ENCODE peak calls at places on chromosomes 5 and 9, in five cellular contexts. I is Peyer's patch, H is nephron progenitor cell, V is adrenal gland, A is AML-193. F is an unnamed sample.

GRCh38 chr9:87285183-87285582 is 212.5 kb upstream of the DAPK1 start:
- DNase-seq in I (no peak), H (no peak), V (no peak), A (no peak), F (no peak)

GRCh38 chr9:18694959-18695668 is 221.2 kb downstream of the ADAMTSL1 start:
- DNase-seq in I (no peak), H (no peak), V (no peak), A (no peak), F (no peak)

GRCh38 chr5:123035950-123036390 is 555 bp downstream of the PPIC start:
- DNase-seq in I (peak), H (peak), V (peak), A (no peak), F (no peak)

GRCh38 chr9:90612957-90613356 is 29.7 kb downstream of the DIRAS2 start:
- DNase-seq in I (no peak), H (no peak), V (no peak), A (no peak), F (no peak)

GRCh38 chr5:144644317-144644716 is 473.6 kb downstream of the KCTD16 start:
- DNase-seq in I (no peak), H (no peak), V (no peak), A (no peak), F (no peak)

GRCh38 chr5:38994329-38994927 is 79.8 kb downstream of the RICTOR start:
- DNase-seq in I (peak), H (no peak), V (peak), A (peak), F (no peak)

GRCh38 chr9:138053321-138053868 is 175.8 kb downstream of the CACNA1B start:
- DNase-seq in I (peak), H (no peak), V (no peak), A (no peak), F (no peak)

GRCh38 chr5:10442581-10442980 is 902 bp downstream of the ROPN1L start:
- DNase-seq in I (no peak), H (no peak), V (no peak), A (peak), F (no peak)

GRCh38 chr9:116409659-116410058 is 256.1 kb downstream of the PAPPA start:
- DNase-seq in I (no peak), H (no peak), V (no peak), A (no peak), F (no peak)

GRCh38 chr5:8306289-8306688 is 437.3 kb downstream of the MTRR start:
- DNase-seq in I (no peak), H (no peak), V (no peak), A (no peak), F (no peak)

GRCh38 chr9:122140368-122141193 is 19.0 kb downstream of the NDUFA8 start:
- DNase-seq in I (no peak), H (no peak), V (no peak), A (no peak), F (no peak)

GRCh38 chr5:54090495-54091084 is 219.8 kb downstream of the ARL15 start:
- DNase-seq in I (no peak), H (no peak), V (no peak), A (no peak), F (no peak)

GRCh38 chr9:81666123-81666522 is 23.2 kb downstream of the TLE1 start:
- DNase-seq in I (no peak), H (no peak), V (no peak), A (no peak), F (no peak)

GRCh38 chr5:139658501-139658927 is 10.4 kb downstream of the CXXC5 start:
- DNase-seq in I (no peak), H (no peak), V (no peak), A (no peak), F (no peak)

GRCh38 chr5:8993031-8993430 is 552.8 kb downstream of the SEMA5A start:
- DNase-seq in I (no peak), H (no peak), V (no peak), A (peak), F (no peak)

GRCh38 chr5:132228241-132229035 is 785 bp upstream of the P4HA2 start:
- DNase-seq in I (peak), H (no peak), V (peak), A (no peak), F (peak)

F was measured in ascending aorta.